ENCODE peak calls at places on chromosomes 4 and X, in ten cellular contexts. I, K, Q, U, G, Y, J, P, X and A are unnamed samples.

GRCh38 chrX:30489323-30489722 is 88.2 kb downstream of the TASL start:
- DNase-seq in G (no peak), J (no peak), X (no peak), Q (no peak), P (no peak), K (no peak), U (no peak), I (no peak), Y (no peak), A (no peak)

GRCh38 chr4:170008376-170008775 is 17.8 kb downstream of the MFAP3L start:
- DNase-seq in K (no peak), J (no peak), I (no peak), Y (no peak), X (no peak), Q (no peak), G (no peak), P (peak; percentile 19), U (no peak), A (no peak)

GRCh38 chr4:178395798-178396197 is 953.6 kb upstream of the AGA start:
- DNase-seq in Y (no peak), K (no peak), U (peak; percentile 22), G (no peak), P (no peak), I (no peak), J (no peak), Q (no peak), X (no peak), A (no peak)

GRCh38 chr4:118981171-118981838 is 92.7 kb downstream of the SYNPO2 start:
- DNase-seq in X (no peak), K (no peak), U (no peak), Q (no peak), J (no peak), G (no peak), P (peak; percentile 47), Y (no peak), I (no peak), A (no peak)

GRCh38 chr4:109877400-109877799 is 29.5 kb downstream of the LRIT3 start:
- DNase-seq in I (no peak), G (no peak), J (no peak), P (no peak), X (peak; percentile 42), Y (no peak), K (no peak), Q (no peak), U (peak; percentile 41), A (no peak)

GRCh38 chr4:26803462-26803861 is 57.2 kb upstream of the STIM2 start:
- DNase-seq in X (no peak), I (no peak), Q (no peak), K (no peak), J (no peak), P (no peak), U (peak; percentile 29), G (no peak), Y (no peak), A (no peak)

GRCh38 chr4:1512738-1513660 is 106.8 kb upstream of the NKX1-1 start:
- DNase-seq in Q (no peak), K (peak; percentile 30), U (no peak), Y (peak; percentile 51), P (peak; percentile 39), X (peak; percentile 49), G (peak; percentile 62), J (no peak), I (peak; percentile 55), A (peak; percentile 28)

GRCh38 chr4:159776915-159777314 is 674.0 kb downstream of the RAPGEF2 start:
- DNase-seq in I (no peak), X (no peak), Y (no peak), Q (no peak), U (no peak), P (no peak), K (no peak), J (no peak), G (no peak), A (no peak)

GRCh38 chr4:148443550-148444295 is 1.5 kb upstream of the NR3C2 start:
- DNase-seq in I (peak; percentile 67), Q (no peak), P (no peak), G (peak; percentile 74), Y (no peak), K (peak; percentile 41), U (peak; percentile 6), J (no peak), X (peak; percentile 52), A (peak; percentile 50)

DNA sequence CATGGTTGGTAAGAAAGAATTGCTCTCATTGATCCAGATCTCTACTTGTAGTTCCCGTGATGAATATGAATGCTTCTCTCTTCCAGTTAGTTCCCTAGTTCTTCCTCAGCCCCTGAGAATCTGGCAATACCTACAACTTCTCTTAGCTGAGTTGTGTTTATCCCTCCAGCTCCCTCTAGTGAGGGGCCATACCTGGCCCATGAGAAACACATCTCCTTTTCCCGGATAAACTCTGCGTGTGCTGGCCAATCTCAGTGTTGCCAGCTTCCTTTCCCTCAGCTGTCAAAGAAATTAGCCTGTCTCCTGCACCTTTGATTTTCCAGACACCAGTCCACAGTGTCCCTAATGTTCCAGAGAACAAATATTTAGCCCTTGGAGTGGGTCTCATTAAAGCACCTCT is 5.7 kb downstream of the CBLL2 start:
- DNase-seq in U (peak; percentile 27), X (no peak), Y (no peak), J (no peak), K (no peak), G (no peak), I (no peak), P (peak; percentile 9), Q (no peak), A (no peak)
- TF ChIP-seq CTCF in U (peak; percentile 36), X (no peak), Y (no peak), J (peak; percentile 42), K (peak; percentile 20), G (no peak), I (no peak), P (peak; percentile 46), Q (peak; percentile 11), A (no peak)

DNA sequence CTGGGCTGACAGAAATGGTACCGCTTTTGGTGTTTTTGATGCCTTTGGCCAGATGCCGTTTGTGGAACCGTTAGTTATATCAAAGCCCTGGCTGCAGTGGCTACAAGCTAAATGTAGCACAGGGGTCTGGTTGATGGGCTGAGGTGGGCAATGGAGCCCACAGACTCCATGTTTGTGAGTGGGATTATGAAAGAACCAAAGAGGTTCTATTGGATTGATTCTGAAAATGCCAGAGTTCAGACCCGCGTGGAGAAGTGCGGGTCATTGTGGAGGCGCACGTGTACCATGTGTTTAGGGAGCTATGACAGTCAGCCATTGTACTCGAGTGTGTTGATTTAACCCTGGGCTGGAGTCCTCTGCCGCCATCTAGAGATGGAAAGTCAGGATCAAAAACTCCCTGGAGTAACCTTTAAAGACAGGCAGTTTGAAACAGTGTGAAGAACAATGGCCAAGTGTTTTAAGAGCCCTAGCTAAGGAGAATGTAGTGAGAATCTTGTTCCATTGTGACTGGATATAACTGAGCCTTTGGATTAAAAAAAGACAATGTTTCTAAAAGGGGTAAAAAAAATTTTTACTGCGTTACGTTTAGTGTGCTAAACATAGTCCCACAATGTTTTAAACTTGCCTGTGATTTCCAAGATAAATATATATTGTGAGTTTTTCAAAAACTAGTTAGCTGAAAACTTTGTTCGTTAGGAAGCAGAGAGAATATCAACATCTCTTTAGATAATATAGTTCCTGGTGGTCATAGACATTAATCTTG is 12.7 kb downstream of the ART3 start:
- DNase-seq in J (peak; percentile 71), P (peak; percentile 76), Q (peak; percentile 7), U (peak; percentile 81), X (peak; percentile 52), I (no peak), K (peak; percentile 20), Y (peak; percentile 36), G (peak; percentile 58), A (peak; percentile 66)
- TF ChIP-seq CTCF in J (peak; percentile 83), P (peak; percentile 78), Q (peak; percentile 77), U (peak; percentile 82), X (peak; percentile 69), I (peak; percentile 36), K (peak; percentile 69), Y (no peak), G (peak; percentile 66), A (peak; percentile 51)

GRCh38 chr4:48016141-48017107 is at the start of the genes CNGA1 and NIPAL1:
- DNase-seq in I (peak; percentile 87), Q (no peak), J (peak; percentile 66), U (peak; percentile 97), X (peak; percentile 88), G (peak; percentile 84), Y (peak; percentile 84), K (peak; percentile 66), P (peak; percentile 58), A (peak; percentile 93)
- TF ChIP-seq CTCF in I (peak; percentile 24), Q (peak; percentile 47), J (peak; percentile 76), U (peak; percentile 38), X (peak; percentile 42), G (peak; percentile 38), Y (peak; percentile 19), K (peak; percentile 52), P (peak; percentile 74), A (no peak)

GRCh38 chr4:41258783-41259182 is 2.1 kb downstream of the UCHL1 start:
- DNase-seq in P (peak; percentile 87), G (no peak), J (peak; percentile 69), U (peak; percentile 63), Q (peak; percentile 53), K (no peak), X (no peak), I (no peak), Y (no peak), A (no peak)
- TF ChIP-seq CTCF in P (peak; percentile 75), G (peak; percentile 28), J (peak; percentile 72), U (peak; percentile 50), Q (peak; percentile 58), K (peak; percentile 48), X (peak; percentile 26), I (peak; percentile 32), Y (no peak), A (no peak)

DNA sequence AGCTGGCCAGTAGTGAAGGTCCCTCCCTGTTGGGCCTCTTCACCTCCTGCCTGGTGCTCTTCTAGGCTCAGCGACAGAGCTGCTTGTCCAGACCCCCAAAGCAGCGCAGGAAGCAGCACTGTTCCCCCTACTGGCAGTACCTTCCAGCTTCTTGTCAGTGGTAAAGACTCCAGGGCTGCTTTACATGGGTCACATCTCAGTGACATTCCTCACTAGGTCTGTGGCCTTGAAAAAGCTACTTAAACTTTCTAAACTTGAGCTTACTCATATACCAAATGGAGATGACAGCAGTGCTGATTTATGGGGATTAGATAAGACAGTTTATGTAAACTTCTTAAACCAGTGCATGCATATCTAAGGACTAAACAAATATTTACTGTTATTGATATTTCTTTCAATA is 117.3 kb downstream of the FAT4 start:
- DNase-seq in Q (no peak), K (peak; percentile 16), X (no peak), J (peak; percentile 29), G (no peak), I (no peak), U (peak; percentile 1), Y (no peak), P (peak; percentile 45), A (no peak)
- TF ChIP-seq CTCF in Q (peak; percentile 22), K (peak; percentile 64), X (no peak), J (peak; percentile 63), G (peak; percentile 13), I (peak; percentile 23), U (no peak), Y (no peak), P (peak; percentile 50), A (no peak)

GRCh38 chr4:23456864-23457263 is 433.0 kb downstream of the PPARGC1A start:
- DNase-seq in Y (no peak), J (no peak), U (no peak), K (no peak), P (no peak), Q (no peak), X (no peak), G (no peak), I (no peak), A (no peak)

GRCh38 chr4:23458061-23458460 is 431.8 kb downstream of the PPARGC1A start:
- DNase-seq in I (no peak), Q (no peak), Y (no peak), J (no peak), U (peak; percentile 15), K (no peak), G (no peak), P (no peak), X (no peak), A (no peak)

GRCh38 chr4:23455482-23455881 is 434.4 kb downstream of the PPARGC1A start:
- DNase-seq in Y (no peak), I (no peak), K (no peak), U (no peak), P (no peak), Q (no peak), G (no peak), J (no peak), X (peak; percentile 16), A (peak; percentile 28)
- TF ChIP-seq CTCF in Y (no peak), I (no peak), K (peak; percentile 40), U (peak; percentile 11), P (no peak), Q (no peak), G (peak; percentile 24), J (peak; percentile 16), X (peak; percentile 37), A (no peak)